ENCODE peak calls at places on chromosomes 4 and X, in nine cellular contexts. G, T, Z, C, D, O, X, P and A are unnamed samples.

GRCh38 chr4:183352546-183352945 is 30.3 kb upstream of the CLDN24 start:
- DNase-seq in G (no peak), T (no peak), Z (no peak), C (no peak), D (no peak), O (no peak), X (no peak), P (no peak), A (no peak)

GRCh38 chr4:111066887-111067286 is 444.0 kb upstream of the PITX2 start:
- DNase-seq in G (peak; percentile 34), T (no peak), Z (no peak), C (no peak), D (peak; percentile 77), O (no peak), X (no peak), P (peak; percentile 3), A (no peak)

GRCh38 chrX:14936561-14936960 is 63.3 kb downstream of the MOSPD2 start:
- DNase-seq in G (no peak), T (no peak), Z (peak; percentile 57), C (peak; percentile 9), D (peak; percentile 84), O (peak; percentile 39), X (peak; percentile 24), P (peak; percentile 70), A (no peak)

GRCh38 chr4:7805533-7806079 is 134.1 kb downstream of the AFAP1 start:
- DNase-seq in G (peak; percentile 61), T (no peak), Z (peak; percentile 84), C (no peak), D (peak; percentile 81), O (peak; percentile 94), X (no peak), P (peak; percentile 55), A (no peak)

GRCh38 chr4:95929448-95930064 is 89.7 kb downstream of the PDHA2 start:
- DNase-seq in G (peak; percentile 40), T (no peak), Z (no peak), C (no peak), D (no peak), O (no peak), X (peak; percentile 16), P (no peak), A (peak; percentile 41)

GRCh38 chr4:96887857-96888256 is 1048.0 kb downstream of the PDHA2 start:
- DNase-seq in G (peak; percentile 9), T (no peak), Z (no peak), C (no peak), D (no peak), O (no peak), X (no peak), P (no peak), A (no peak)

GRCh38 chrX:38868941-38869378 is 67.7 kb downstream of the MID1IP1 start:
- DNase-seq in G (no peak), T (no peak), Z (peak; percentile 60), C (no peak), D (peak; percentile 86), O (no peak), X (no peak), P (peak; percentile 37), A (no peak)

GRCh38 chrX:5650904-5651303 is 577.8 kb downstream of the NLGN4X start:
- DNase-seq in G (no peak), T (no peak), Z (no peak), C (no peak), D (no peak), O (no peak), X (no peak), P (no peak), A (no peak)

GRCh38 chrX:147899715-147900114 is 12.0 kb upstream of the FMR1 start:
- DNase-seq in G (no peak), T (no peak), Z (no peak), C (no peak), D (no peak), O (no peak), X (no peak), P (no peak), A (no peak)

GRCh38 chr4:90024519-90024918 is 102.7 kb upstream of the CCSER1 start:
- DNase-seq in G (no peak), T (no peak), Z (no peak), C (no peak), D (no peak), O (no peak), X (no peak), P (no peak), A (no peak)

GRCh38 chrX:73979551-73980131 is 324.3 kb upstream of the ZCCHC13 start:
- DNase-seq in G (no peak), T (no peak), Z (no peak), C (no peak), D (no peak), O (no peak), X (no peak), P (no peak), A (no peak)

GRCh38 chrX:3678287-3678686 is 35.2 kb downstream of the PRKX start:
- DNase-seq in G (no peak), T (no peak), Z (no peak), C (no peak), D (no peak), O (no peak), X (no peak), P (no peak), A (no peak)

GRCh38 chrX:124325732-124326131 is 6.7 kb upstream of the TEX13D start:
- DNase-seq in G (no peak), T (no peak), Z (no peak), C (no peak), D (no peak), O (no peak), X (no peak), P (no peak), A (no peak)

GRCh38 chr4:110211007-110211769 is 12.8 kb upstream of the ELOVL6 start:
- DNase-seq in G (peak; percentile 48), T (peak; percentile 56), Z (peak; percentile 74), C (peak; percentile 27), D (peak; percentile 72), O (no peak), X (no peak), P (peak; percentile 32), A (peak; percentile 75)

GRCh38 chrX:91435465-91435864 is 826 bp downstream of the PABPC5 start:
- DNase-seq in G (peak; percentile 8), T (peak; percentile 1), Z (peak; percentile 13), C (no peak), D (peak; percentile 29), O (no peak), X (no peak), P (no peak), A (no peak)

GRCh38 chrX:118475903-118476302 is 19.7 kb upstream of the DOCK11 start:
- DNase-seq in G (no peak), T (no peak), Z (no peak), C (no peak), D (no peak), O (peak; percentile 82), X (no peak), P (no peak), A (no peak)

GRCh38 chrX:1212532-1212931 is at the start of gene CRLF2:
- DNase-seq in G (no peak), T (no peak), Z (no peak), C (no peak), D (peak; percentile 9), O (peak; percentile 91), X (peak; percentile 45), P (peak; percentile 29), A (no peak)

GRCh38 chr4:7798215-7798995 is 141.3 kb downstream of the AFAP1 start:
- DNase-seq in G (no peak), T (no peak), Z (peak; percentile 58), C (no peak), D (peak; percentile 63), O (no peak), X (peak; percentile 2), P (no peak), A (no peak)

GRCh38 chr4:22439947-22440346 is 75.9 kb downstream of the ADGRA3 start:
- DNase-seq in G (no peak), T (no peak), Z (no peak), C (no peak), D (no peak), O (no peak), X (no peak), P (no peak), A (no peak)

DNA sequence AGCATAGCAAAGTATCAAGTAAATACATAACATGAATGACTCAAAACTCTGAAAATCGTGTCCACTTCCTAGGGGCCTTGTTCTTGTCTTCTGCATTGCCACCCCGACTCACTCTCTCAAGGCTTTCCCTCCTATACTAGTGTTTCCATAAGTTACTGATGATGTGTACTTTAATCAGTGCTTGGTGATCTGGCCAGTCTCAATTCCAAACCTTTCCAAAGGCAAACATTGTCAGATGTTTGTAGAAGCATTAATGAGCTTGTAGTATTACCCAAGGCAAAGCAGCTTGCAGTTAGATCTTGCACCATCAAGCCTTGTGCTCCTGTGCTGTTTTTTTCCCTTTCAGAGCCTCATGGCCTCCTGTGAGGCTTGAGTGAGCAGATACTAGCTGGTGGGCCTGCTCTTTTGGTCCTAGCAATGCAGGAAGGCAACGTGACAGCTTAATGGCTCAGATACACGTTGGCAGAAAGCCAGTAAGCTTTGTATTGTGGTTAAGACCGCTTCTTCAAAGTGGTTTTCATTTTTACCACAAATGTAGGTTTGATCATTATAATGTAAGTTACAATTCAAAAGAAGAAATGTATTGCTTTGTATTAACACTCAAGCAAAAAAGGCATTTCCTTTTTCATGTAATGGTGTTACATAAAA is 51.8 kb downstream of the RBPJ start:
- DNase-seq in G (peak; percentile 16), T (peak; percentile 51), Z (peak; percentile 77), C (no peak), D (peak; percentile 61), O (peak; percentile 60), X (no peak), P (peak; percentile 48), A (peak; percentile 65)
- H3K79me2 ChIP-seq in G (peaks cover 100% of the 10 kb centered on the region), T (peaks cover 72% of the 10 kb centered on the region), Z (peaks cover 97% of the 10 kb centered on the region), C (peaks cover 31% of the 10 kb centered on the region), D (peaks cover 100% of the 10 kb centered on the region), O (peaks cover 51% of the 10 kb centered on the region), X (peaks cover 88% of the 10 kb centered on the region), P (peaks cover 56% of the 10 kb centered on the region), A (peaks cover 44% of the 10 kb centered on the region)

GRCh38 chrX:24777660-24778059 is 83.9 kb downstream of the POLA1 start:
- DNase-seq in G (no peak), T (no peak), Z (no peak), C (no peak), D (no peak), O (no peak), X (no peak), P (no peak), A (peak; percentile 74)
- H3K36me3 ChIP-seq in G (peaks cover 11% of the 10 kb centered on the region), T (no peaks in the 10 kb centered on the region), Z (no peaks in the 10 kb centered on the region), C (peaks cover 55% of the 10 kb centered on the region), D (no peaks in the 10 kb centered on the region), O (no peaks in the 10 kb centered on the region), X (no peaks in the 10 kb centered on the region), P (no peaks in the 10 kb centered on the region), A (no peaks in the 10 kb centered on the region)

DNA sequence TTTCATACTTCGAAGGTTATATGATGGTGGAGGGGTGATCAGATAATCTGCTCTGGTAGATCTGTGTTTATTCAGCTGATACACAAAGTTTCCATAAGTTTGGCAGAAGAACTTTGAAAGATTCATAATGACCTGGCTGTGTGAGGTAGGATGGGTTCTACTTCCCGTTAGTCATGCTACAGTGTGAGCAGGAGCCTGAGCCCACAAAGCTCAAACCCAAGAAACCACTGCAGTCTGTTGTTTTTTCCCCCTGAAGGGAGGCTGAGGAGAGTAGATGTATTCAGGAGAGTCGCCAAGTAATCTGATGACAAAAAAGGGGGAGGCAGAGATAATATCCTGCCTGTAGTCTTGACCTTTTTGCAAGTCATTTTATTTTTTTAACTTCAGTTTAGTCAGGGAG is 52.8 kb upstream of the PPP3CA start:
- DNase-seq in G (no peak), T (no peak), Z (no peak), C (no peak), D (peak; percentile 60), O (no peak), X (no peak), P (peak; percentile 39), A (no peak)
- H2AFZ ChIP-seq in G (no peak overlapping the region), T (no peak overlapping the region), Z (peak overlapping the region; percentile 40), C (no peak overlapping the region), D (peak overlapping the region; percentile 56), O (no peak overlapping the region), X (peak overlapping the region; percentile 31), P (no peak overlapping the region), A (no peak overlapping the region)

GRCh38 chr4:87071401-87071800 is 136.6 kb downstream of the AFF1 start:
- DNase-seq in G (no peak), T (no peak), Z (no peak), C (no peak), D (no peak), O (no peak), X (no peak), P (no peak), A (no peak)
- H3K79me2 ChIP-seq in G (peaks cover 85% of the 10 kb centered on the region), T (peaks cover 14% of the 10 kb centered on the region), Z (peaks cover 3% of the 10 kb centered on the region), C (peaks cover 67% of the 10 kb centered on the region), D (peaks cover 74% of the 10 kb centered on the region), O (no peaks in the 10 kb centered on the region), X (peaks cover 16% of the 10 kb centered on the region), P (peaks cover 28% of the 10 kb centered on the region), A (no peaks in the 10 kb centered on the region)